ENCODE peak calls at places on chromosomes 4 and X, in eight cellular contexts. Z is right lobe of liver; F is activated CD8-positive, alpha-beta memory T cell treated with anti-CD3 and anti-CD28 coated beads for 48 hours; R is lung; L is stimulated activated CD4-positive, alpha-beta T cell treated with anti-CD3 and anti-CD28 coated beads, Interleukin-4, amount 100 ng/mL, for 48 hours; C is stromal cell of bone marrow; Y is fibroblast of the conjunctiva; X is SW480. G is an unnamed sample.

GRCh38 chr4:99633772-99634171 is 23.9 kb downstream of the C4orf54 start:
- DNase-seq in L (no peak), Z (no peak), C (no peak), F (no peak), Y (no peak), R (no peak), X (no peak), G (no peak)

GRCh38 chrX:77441479-77441878 is 5.7 kb upstream of the FGF16 start:
- DNase-seq in C (no peak), X (no peak), L (no peak), F (no peak), Y (no peak), Z (no peak), R (no peak), G (no peak)

GRCh38 chr4:185359767-185360446 is 35.8 kb downstream of the LRP2BP start:
- DNase-seq in Y (peak; percentile 8), Z (no peak), F (no peak), X (no peak), C (no peak), R (no peak), L (no peak), G (no peak)

GRCh38 chr4:155592568-155593343 is 73.9 kb upstream of the GUCY1A1 start:
- DNase-seq in X (no peak), L (no peak), R (no peak), F (no peak), Y (peak; percentile 60), C (peak; percentile 59), Z (no peak), G (no peak)

GRCh38 chr4:88033309-88033708 is 25.9 kb downstream of the PKD2 start:
- DNase-seq in X (peak; percentile 35), Y (peak; percentile 57), R (peak; percentile 39), C (peak; percentile 51), L (peak; percentile 25), F (no peak), Z (no peak), G (no peak)

GRCh38 chr4:41957634-41958033 is 22.4 kb downstream of the TMEM33 start:
- DNase-seq in L (no peak), Y (no peak), X (peak; percentile 25), Z (no peak), F (no peak), R (no peak), C (no peak), G (no peak)

GRCh38 chr4:74545488-74545887 is 100.6 kb downstream of the AREG start:
- DNase-seq in Z (peak; percentile 53), C (no peak), X (no peak), F (no peak), R (no peak), L (no peak), Y (no peak), G (no peak)

GRCh38 chr4:1239141-1239948 is 9.6 kb downstream of the CTBP1 start:
- DNase-seq in L (no peak), Z (peak; percentile 48), X (no peak), Y (no peak), F (no peak), C (no peak), R (no peak), G (no peak)

GRCh38 chr4:36292551-36293188 is 11.3 kb downstream of the DTHD1 start:
- DNase-seq in L (no peak), F (no peak), C (no peak), R (no peak), Z (no peak), X (no peak), Y (no peak), G (no peak)

GRCh38 chrX:57104921-57105398 is 16.4 kb downstream of the SPIN2B start:
- DNase-seq in C (no peak), X (no peak), R (no peak), Z (no peak), L (no peak), Y (no peak), F (no peak), G (no peak)

GRCh38 chrX:10841579-10841978 is 221.2 kb upstream of the MID1 start:
- DNase-seq in R (no peak), X (no peak), F (no peak), L (no peak), Z (no peak), Y (peak; percentile 44), C (no peak), G (no peak)

GRCh38 chr4:98433608-98434198 is 172.5 kb downstream of the RAP1GDS1 start:
- DNase-seq in C (no peak), Z (no peak), R (no peak), Y (no peak), L (no peak), F (no peak), X (no peak), G (no peak)

GRCh38 chr4:152896819-152897218 is 39.3 kb upstream of the FHDC1 start:
- DNase-seq in R (no peak), F (no peak), C (no peak), L (no peak), X (no peak), Z (no peak), Y (no peak), G (no peak)

GRCh38 chrX:37371578-37371981 is 22.4 kb downstream of the PRRG1 start:
- DNase-seq in L (no peak), R (no peak), Z (no peak), Y (no peak), C (no peak), X (no peak), F (no peak), G (no peak)

G was measured in NCI-H1048.